ENCODE peak calls at places on chromosomes 12 and 14, in four cellular contexts. One of them, this sample, is unnamed. For H3K27me3, the result is how much of the 10 kb centered on the place peaks cover.

GRCh38 chr12:111775205-111776193 is 8.8 kb downstream of the ALDH2 start:
- DNase-seq in tibial artery: peak
- DNase-seq in upper lobe of left lung: peak
- DNase-seq in psoas muscle: peak
- DNase-seq in this sample: no peak

GRCh38 chr12:69602954-69603353 is 7.8 kb downstream of the LRRC10 start:
- DNase-seq in tibial artery: no peak
- DNase-seq in upper lobe of left lung: no peak
- DNase-seq in psoas muscle: no peak
- DNase-seq in this sample: no peak

GRCh38 chr12:58395056-58395455 is 453.7 kb downstream of the ATP23 start:
- DNase-seq in tibial artery: no peak
- DNase-seq in upper lobe of left lung: no peak
- DNase-seq in psoas muscle: no peak
- DNase-seq in this sample: no peak

GRCh38 chr14:24204163-24205146 is 1.0 kb upstream of the TSSK4 start:
- DNase-seq in tibial artery: no peak
- DNase-seq in upper lobe of left lung: no peak
- DNase-seq in psoas muscle: no peak
- DNase-seq in this sample: no peak

GRCh38 chr14:71591929-71592328 is 340.3 kb upstream of the RGS6 start:
- DNase-seq in tibial artery: no peak
- DNase-seq in upper lobe of left lung: no peak
- DNase-seq in psoas muscle: no peak
- DNase-seq in this sample: no peak

GRCh38 chr14:31992051-31992450 is 85.1 kb upstream of the ARHGAP5 start:
- DNase-seq in tibial artery: no peak
- DNase-seq in upper lobe of left lung: no peak
- DNase-seq in psoas muscle: no peak
- DNase-seq in this sample: no peak

GRCh38 chr12:54463034-54463433 is 10.4 kb downstream of the GTSF1 start:
- DNase-seq in tibial artery: peak
- DNase-seq in upper lobe of left lung: peak
- DNase-seq in psoas muscle: peak
- DNase-seq in this sample: no peak

GRCh38 chr12:122875590-122876220 is 20.2 kb downstream of the VPS37B start:
- DNase-seq in tibial artery: no peak
- DNase-seq in upper lobe of left lung: no peak
- DNase-seq in psoas muscle: no peak
- DNase-seq in this sample: no peak

DNA sequence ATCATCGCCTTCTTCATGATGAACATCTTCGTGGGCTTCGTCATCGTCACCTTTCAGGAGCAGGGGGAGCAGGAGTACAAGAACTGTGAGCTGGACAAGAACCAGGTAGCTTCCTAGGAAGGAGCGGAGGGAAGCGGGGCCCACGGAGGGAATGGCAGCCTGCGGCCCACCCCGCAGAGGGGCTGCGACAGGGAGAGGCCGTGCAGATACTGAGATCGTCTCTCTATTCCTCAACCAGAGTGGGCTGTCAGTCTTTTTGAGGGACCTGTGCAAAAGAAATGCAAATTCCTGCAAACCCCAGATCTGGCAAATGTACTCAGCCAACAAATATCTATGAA is 186.2 kb upstream of the FKBP4 start:
- DNase-seq in tibial artery: no peak
- DNase-seq in upper lobe of left lung: no peak
- DNase-seq in psoas muscle: no peak
- DNase-seq in this sample: no peak
- H3K27ac ChIP-seq in tibial artery: no peak
- H3K27ac ChIP-seq in upper lobe of left lung: no peak
- H3K27ac ChIP-seq in psoas muscle: no peak
- H3K27ac ChIP-seq in this sample: no peak

GRCh38 chr12:4107436-4107878 is 166.1 kb upstream of the CCND2 start:
- DNase-seq in tibial artery: peak
- DNase-seq in upper lobe of left lung: peak
- DNase-seq in psoas muscle: no peak
- DNase-seq in this sample: peak
- TF ChIP-seq CTCF in tibial artery: peak
- TF ChIP-seq CTCF in upper lobe of left lung: peak
- TF ChIP-seq CTCF in psoas muscle: peak
- TF ChIP-seq CTCF in this sample: peak

DNA sequence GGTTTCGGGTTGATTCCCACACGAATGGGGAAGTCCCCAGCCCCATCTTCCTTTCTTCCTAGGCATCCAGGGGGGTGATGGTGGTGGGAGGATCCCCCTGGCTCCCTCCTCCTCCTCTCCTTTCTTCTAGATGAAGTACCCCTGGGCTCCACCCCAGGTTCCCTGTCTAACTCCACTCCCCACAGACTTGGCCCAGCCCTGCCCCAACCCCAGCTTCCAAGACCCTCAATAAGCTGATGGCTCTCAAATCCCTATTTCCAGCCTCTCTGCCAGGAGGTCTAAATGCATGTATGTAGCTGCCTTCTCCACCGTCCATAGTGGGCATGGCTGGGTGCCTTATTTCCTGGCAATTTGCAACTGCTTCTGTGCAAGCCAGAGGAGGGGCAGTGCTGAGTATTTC is 383.7 kb downstream of the BCL11B start:
- DNase-seq in tibial artery: no peak
- DNase-seq in upper lobe of left lung: no peak
- DNase-seq in psoas muscle: no peak
- DNase-seq in this sample: no peak
- H3K27me3 ChIP-seq in tibial artery: under half
- H3K27me3 ChIP-seq in upper lobe of left lung: under half
- H3K27me3 ChIP-seq in psoas muscle: under half
- H3K27me3 ChIP-seq in this sample: under half

GRCh38 chr14:64968651-64969050 is 3.5 kb downstream of the RAB15 start:
- DNase-seq in tibial artery: no peak
- DNase-seq in upper lobe of left lung: no peak
- DNase-seq in psoas muscle: no peak
- DNase-seq in this sample: no peak
- H3K27ac ChIP-seq in tibial artery: no peak
- H3K27ac ChIP-seq in upper lobe of left lung: no peak
- H3K27ac ChIP-seq in psoas muscle: peak
- H3K27ac ChIP-seq in this sample: no peak

GRCh38 chr12:124388038-124388676 is 93.3 kb downstream of the RFLNA start:
- DNase-seq in tibial artery: no peak
- DNase-seq in upper lobe of left lung: no peak
- DNase-seq in psoas muscle: no peak
- DNase-seq in this sample: no peak

GRCh38 chr12:124389537-124390441 is 94.9 kb downstream of the RFLNA start:
- DNase-seq in tibial artery: no peak
- DNase-seq in upper lobe of left lung: no peak
- DNase-seq in psoas muscle: no peak
- DNase-seq in this sample: no peak

GRCh38 chr12:124390442-124391116 is 95.7 kb downstream of the RFLNA start:
- DNase-seq in tibial artery: peak
- DNase-seq in upper lobe of left lung: peak
- DNase-seq in psoas muscle: peak
- DNase-seq in this sample: no peak

GRCh38 chr12:124387510-124387855 is 92.6 kb downstream of the RFLNA start:
- DNase-seq in tibial artery: no peak
- DNase-seq in upper lobe of left lung: peak
- DNase-seq in psoas muscle: peak
- DNase-seq in this sample: no peak

DNA sequence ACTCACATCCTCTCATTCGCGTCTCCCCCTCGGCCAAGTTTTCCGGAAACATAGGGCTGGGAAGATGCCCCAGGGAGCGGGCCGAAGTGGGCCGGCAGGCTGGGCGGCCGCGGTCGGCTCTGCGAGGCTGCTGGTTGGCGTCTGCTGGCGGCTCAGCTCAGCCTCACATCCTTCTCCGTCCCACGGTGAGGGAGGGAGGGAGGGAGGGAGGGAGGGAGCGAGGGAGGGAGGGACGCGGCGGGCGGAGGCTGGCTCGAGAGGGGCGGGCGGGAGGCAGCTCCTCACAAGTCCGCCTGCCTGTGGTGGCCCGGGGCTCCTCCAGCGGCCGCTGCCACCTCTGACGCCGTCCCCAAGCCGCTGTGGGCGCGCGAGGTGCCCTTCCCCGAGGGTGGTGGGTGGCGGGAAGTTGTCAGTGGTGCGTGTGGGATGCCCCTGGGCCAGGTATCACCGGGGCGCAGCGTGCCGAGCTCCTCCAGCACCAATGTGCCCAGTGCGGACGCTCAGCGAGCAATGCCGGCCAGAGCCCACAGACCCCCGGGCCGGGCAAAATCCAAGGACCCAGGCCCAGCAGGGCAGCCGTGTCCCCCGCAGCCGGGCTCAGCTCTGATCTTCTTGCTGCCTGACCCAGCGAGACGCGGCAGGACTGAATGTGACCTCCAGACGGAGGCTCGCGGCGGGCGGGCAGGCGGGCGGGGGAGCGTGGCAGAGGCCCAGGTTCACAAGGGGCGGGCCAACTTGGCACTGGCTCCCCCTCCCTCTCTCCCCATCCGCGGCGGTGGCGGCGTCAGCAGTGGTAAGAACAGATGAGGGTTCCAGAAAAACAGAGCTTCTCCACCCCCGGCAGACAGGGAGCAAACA is 94.0 kb downstream of the RFLNA start:
- DNase-seq in tibial artery: peak
- DNase-seq in upper lobe of left lung: peak
- DNase-seq in psoas muscle: peak
- DNase-seq in this sample: peak
- TF ChIP-seq CTCF in tibial artery: peak
- TF ChIP-seq CTCF in upper lobe of left lung: peak
- TF ChIP-seq CTCF in psoas muscle: no peak
- TF ChIP-seq CTCF in this sample: no peak

This sample was measured in CD4-positive, alpha-beta T cell.